ENCODE peak calls at places on chromosomes 12 and 14, in five cellular contexts. N is PC-3, G is ascending aorta, E is lung, W is spleen. U is an unnamed sample.

GRCh38 chr12:14769462-14769836 is 33.8 kb downstream of the WBP11 start:
- DNase-seq in N (no peak), G (peak; percentile 70), E (peak; percentile 36), W (peak; percentile 87), U (no peak)

GRCh38 chr12:29282452-29282851 is 98.5 kb downstream of the ERGIC2 start:
- DNase-seq in N (no peak), G (no peak), E (no peak), W (no peak), U (no peak)

GRCh38 chr14:99361596-99362220 is 89.7 kb upstream of the BCL11B start:
- DNase-seq in N (no peak), G (no peak), E (no peak), W (no peak), U (no peak)

GRCh38 chr12:67414011-67414715 is 145.0 kb downstream of the CAND1 start:
- DNase-seq in N (no peak), G (no peak), E (no peak), W (no peak), U (no peak)

GRCh38 chr12:58414398-58414871 is 473.1 kb downstream of the ATP23 start:
- DNase-seq in N (peak; percentile 94), G (no peak), E (no peak), W (no peak), U (no peak)

GRCh38 chr12:71756054-71756675 is 1.5 kb downstream of the RAB21 start:
- DNase-seq in N (peak; percentile 5), G (no peak), E (no peak), W (no peak), U (no peak)

GRCh38 chr14:60204104-60204842 is 39.1 kb upstream of the DHRS7 start:
- DNase-seq in N (no peak), G (no peak), E (no peak), W (no peak), U (no peak)

GRCh38 chr14:97838986-97839385 is 1041.8 kb downstream of the VRK1 start:
- DNase-seq in N (no peak), G (no peak), E (no peak), W (no peak), U (no peak)

GRCh38 chr12:75908961-75909699 is 122.4 kb downstream of the PHLDA1 start:
- DNase-seq in N (peak; percentile 41), G (peak; percentile 72), E (peak; percentile 46), W (no peak), U (no peak)

GRCh38 chr14:96816281-96816680 is 19.1 kb downstream of the VRK1 start:
- DNase-seq in N (no peak), G (no peak), E (no peak), W (no peak), U (no peak)

GRCh38 chr14:96824283-96824682 is 27.1 kb downstream of the VRK1 start:
- DNase-seq in N (peak; percentile 13), G (no peak), E (no peak), W (no peak), U (no peak)

GRCh38 chr14:96817750-96818666 is 20.8 kb downstream of the VRK1 start:
- DNase-seq in N (no peak), G (no peak), E (no peak), W (no peak), U (no peak)

GRCh38 chr14:96823652-96824051 is 26.5 kb downstream of the VRK1 start:
- DNase-seq in N (no peak), G (no peak), E (no peak), W (no peak), U (no peak)

GRCh38 chr14:96821501-96821900 is 24.3 kb downstream of the VRK1 start:
- DNase-seq in N (no peak), G (no peak), E (no peak), W (no peak), U (no peak)
- H3K27ac ChIP-seq in N (no peak overlapping the region), G (no peak overlapping the region), E (no peak overlapping the region), W (no peak overlapping the region), U (no peak overlapping the region)

GRCh38 chr14:29529418-29529817 is 398.2 kb downstream of the PRKD1 start:
- DNase-seq in N (peak; percentile 20), G (no peak), E (no peak), W (no peak), U (no peak)
- TF ChIP-seq CTCF in N (peak; percentile 48), G (no peak), E (no peak), W (no peak), U (no peak)

GRCh38 chr14:61587397-61587713 is 108.0 kb upstream of the HIF1A start:
- DNase-seq in N (no peak), G (no peak), E (no peak), W (no peak), U (no peak)
- H3K27ac ChIP-seq in N (peak overlapping the region; percentile 93), G (peak overlapping the region; percentile 85), E (no peak overlapping the region), W (peak overlapping the region; percentile 85), U (no peak overlapping the region)

GRCh38 chr12:55862286-55862685 is 19.6 kb upstream of the MMP19 start:
- DNase-seq in N (no peak), G (peak; percentile 68), E (no peak), W (no peak), U (no peak)

GRCh38 chr12:55861396-55861795 is 18.7 kb upstream of the MMP19 start:
- DNase-seq in N (no peak), G (no peak), E (no peak), W (no peak), U (no peak)

GRCh38 chr12:55861871-55862270 is 19.1 kb upstream of the MMP19 start:
- DNase-seq in N (no peak), G (peak; percentile 2), E (no peak), W (no peak), U (no peak)

GRCh38 chr12:55865327-55865726 is 22.6 kb upstream of the MMP19 start:
- DNase-seq in N (no peak), G (peak; percentile 4), E (no peak), W (no peak), U (no peak)
- TF ChIP-seq CTCF in N (no peak), G (no peak), E (no peak), W (no peak), U (no peak)

DNA sequence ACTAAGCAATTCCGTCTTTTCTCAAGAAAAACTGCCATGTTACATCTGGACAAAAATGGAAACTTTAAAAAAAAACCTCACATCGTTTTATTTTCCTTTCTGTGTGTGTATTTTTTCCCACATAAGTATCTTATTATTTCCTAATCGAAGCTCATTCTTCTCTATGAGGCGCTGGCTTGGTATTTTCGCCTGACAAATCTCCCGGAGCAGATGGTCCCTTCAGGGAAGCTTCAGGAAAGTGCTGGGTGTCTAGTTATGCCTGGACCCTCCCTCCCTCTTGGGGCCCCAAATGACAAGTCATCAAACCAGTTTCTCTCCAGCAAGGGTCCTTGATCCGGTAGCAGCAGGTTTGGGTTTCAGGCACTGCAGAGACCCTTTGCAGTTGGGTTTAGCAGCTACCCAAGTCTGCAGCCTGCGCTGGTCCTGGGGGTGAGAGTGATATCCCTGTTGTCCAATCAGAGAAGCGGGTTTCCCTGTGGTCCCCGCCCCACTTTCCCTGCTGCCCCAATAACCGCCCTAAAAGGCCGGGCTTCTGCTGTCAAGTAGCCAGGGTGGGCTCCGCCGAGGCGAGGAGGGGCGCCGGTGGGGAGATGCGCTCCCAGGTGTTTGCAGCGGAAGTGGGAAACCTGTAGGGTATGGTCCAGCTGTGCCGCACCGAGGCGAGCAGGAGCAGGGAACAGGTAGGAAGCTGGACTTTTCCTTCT is at the start of gene CNTN1:
- DNase-seq in N (no peak), G (peak; percentile 68), E (peak; percentile 61), W (peak; percentile 69), U (no peak)
- H3K27ac ChIP-seq in N (no peak within 1 kb of the TSS), G (no peak within 1 kb of the TSS), E (no peak within 1 kb of the TSS), W (no peak within 1 kb of the TSS), U (no peak within 1 kb of the TSS)

GRCh38 chr12:64678248-64678647 is 68.0 kb downstream of the RASSF3 start:
- DNase-seq in N (peak; percentile 30), G (no peak), E (no peak), W (no peak), U (no peak)
- TF ChIP-seq CTCF in N (peak; percentile 54), G (no peak), E (no peak), W (no peak), U (no peak)

GRCh38 chr12:121424632-121424992 is 24.7 kb downstream of the RNF34 start:
- DNase-seq in N (no peak), G (no peak), E (no peak), W (no peak), U (no peak)
- H3K27ac ChIP-seq in N (no peak overlapping the region), G (no peak overlapping the region), E (peak overlapping the region; percentile 76), W (peak overlapping the region; percentile 78), U (no peak overlapping the region)

GRCh38 chr14:52014601-52015267 is 25.4 kb downstream of the RTRAF start:
- DNase-seq in N (no peak), G (no peak), E (no peak), W (no peak), U (no peak)

GRCh38 chr14:52012635-52013034 is 23.3 kb downstream of the RTRAF start:
- DNase-seq in N (no peak), G (no peak), E (no peak), W (no peak), U (no peak)

GRCh38 chr14:52013984-52014600 is 24.7 kb downstream of the RTRAF start:
- DNase-seq in N (peak; percentile 37), G (no peak), E (no peak), W (no peak), U (no peak)

GRCh38 chr14:52018252-52018651 is 28.9 kb downstream of the RTRAF start:
- DNase-seq in N (no peak), G (no peak), E (no peak), W (no peak), U (no peak)

DNA sequence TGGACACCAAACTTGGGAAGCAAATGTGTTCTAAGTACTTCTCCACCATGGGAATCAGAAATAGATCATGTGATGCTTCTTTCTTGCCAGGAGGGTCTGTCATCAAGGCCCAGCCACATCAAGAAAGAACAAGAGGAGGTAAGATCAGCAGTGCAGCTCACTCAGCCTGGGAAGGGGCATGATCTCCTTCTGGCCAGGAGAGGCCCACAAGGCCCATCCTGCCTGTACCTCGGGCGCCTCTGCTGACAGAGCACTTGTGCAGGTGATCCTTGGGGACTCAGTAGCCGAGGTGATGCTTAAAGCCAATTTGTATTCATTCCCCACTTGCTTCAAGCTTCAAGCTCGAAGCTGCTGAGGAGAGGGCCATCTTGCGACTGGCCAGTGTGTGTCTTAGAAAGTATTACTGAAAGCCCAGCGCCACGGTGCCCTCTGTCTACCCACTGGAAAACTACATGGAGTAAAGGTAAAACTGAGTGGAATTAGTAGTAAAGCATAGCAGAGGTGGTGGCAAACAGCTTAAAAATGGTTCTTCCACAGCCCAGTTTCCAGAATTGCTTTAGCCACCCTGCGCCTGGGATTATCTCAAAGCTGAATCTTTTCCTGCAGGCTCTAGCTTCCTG is 26.2 kb downstream of the RTRAF start:
- DNase-seq in N (peak; percentile 49), G (no peak), E (no peak), W (no peak), U (no peak)
- TF ChIP-seq CTCF in N (peak; percentile 61), G (peak; percentile 29), E (no peak), W (no peak), U (no peak)

DNA sequence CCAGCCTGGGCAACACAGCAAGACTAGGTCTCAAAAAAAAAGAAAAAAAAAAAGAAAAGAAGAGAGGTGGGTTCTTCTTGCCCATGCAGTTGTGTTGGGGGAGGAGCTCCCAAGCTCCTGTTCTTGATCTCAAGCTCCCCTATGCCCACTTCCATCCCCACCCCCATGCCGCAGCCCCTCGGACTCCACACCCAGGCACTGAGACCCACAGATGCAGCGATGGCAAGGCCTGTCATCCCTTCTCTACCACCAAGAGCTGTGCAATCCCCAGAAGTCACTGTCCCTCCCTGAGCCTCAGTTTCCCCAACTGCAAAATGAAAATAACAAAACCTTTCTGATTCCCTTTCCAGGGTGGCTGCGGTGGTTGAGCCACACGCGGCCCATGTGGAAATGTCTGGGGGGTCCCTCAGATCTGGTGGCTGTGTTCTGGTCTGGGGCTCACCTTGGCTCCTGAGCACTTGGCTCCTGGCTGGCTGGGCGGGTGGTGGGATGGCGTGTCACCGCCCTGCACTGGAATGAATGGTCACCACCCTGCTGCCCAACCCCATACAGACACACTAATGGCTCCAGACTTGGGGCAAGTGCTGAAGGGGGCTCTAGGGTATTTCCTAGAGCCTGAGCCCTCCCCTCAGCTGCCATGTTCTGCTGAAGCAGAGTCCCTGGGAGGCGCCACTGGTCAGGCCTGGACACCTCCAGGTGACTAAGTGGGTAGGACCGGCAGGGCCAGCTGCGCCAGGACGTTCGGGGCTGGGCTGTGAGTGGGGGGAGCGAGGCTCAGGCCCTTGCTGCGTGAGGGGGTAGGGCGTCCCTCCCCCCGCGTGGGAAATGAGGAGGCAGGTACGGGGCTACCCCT is 22.5 kb upstream of the KIF26A start:
- DNase-seq in N (peak; percentile 48), G (peak; percentile 47), E (peak; percentile 58), W (peak; percentile 42), U (no peak)
- H3K27ac ChIP-seq in N (peak overlapping the region; percentile 39), G (no peak overlapping the region), E (no peak overlapping the region), W (no peak overlapping the region), U (peak overlapping the region; percentile 71)